ENCODE peak calls at places on chromosomes 16 and 17, in nine cellular contexts. One of them, this sample, is unnamed.

GRCh38 chr17:82231312-82231561 is 2.4 kb downstream of the SLC16A3 start:
- DNase-seq in T-helper 9 cell: no peak
- DNase-seq in iPS-NIHi11: no peak
- DNase-seq in psoas muscle: no peak
- DNase-seq in KBM-7: no peak
- DNase-seq in mesothelial cell of epicardium: no peak
- DNase-seq in AG09309: no peak
- DNase-seq in iris pigment epithelial cell: no peak
- DNase-seq in GM12865: no peak
- DNase-seq in this sample: no peak

GRCh38 chr16:29809850-29810698 is 1.9 kb upstream of the PRRT2 start:
- DNase-seq in T-helper 9 cell: no peak
- DNase-seq in iPS-NIHi11: no peak
- DNase-seq in psoas muscle: no peak
- DNase-seq in KBM-7: peak
- DNase-seq in mesothelial cell of epicardium: no peak
- DNase-seq in AG09309: no peak
- DNase-seq in iris pigment epithelial cell: no peak
- DNase-seq in GM12865: no peak
- DNase-seq in this sample: no peak

GRCh38 chr17:59167571-59168001 is 12.0 kb downstream of the PRR11 start:
- DNase-seq in T-helper 9 cell: no peak
- DNase-seq in iPS-NIHi11: no peak
- DNase-seq in psoas muscle: no peak
- DNase-seq in KBM-7: no peak
- DNase-seq in mesothelial cell of epicardium: no peak
- DNase-seq in AG09309: no peak
- DNase-seq in iris pigment epithelial cell: peak
- DNase-seq in GM12865: no peak
- DNase-seq in this sample: no peak

GRCh38 chr17:47470836-47471235 is 60.1 kb upstream of the NPEPPS start:
- DNase-seq in T-helper 9 cell: no peak
- DNase-seq in iPS-NIHi11: no peak
- DNase-seq in psoas muscle: no peak
- DNase-seq in KBM-7: no peak
- DNase-seq in mesothelial cell of epicardium: no peak
- DNase-seq in AG09309: no peak
- DNase-seq in iris pigment epithelial cell: no peak
- DNase-seq in GM12865: no peak
- DNase-seq in this sample: no peak

GRCh38 chr16:29844575-29845331 is 18.3 kb downstream of the CDIPT start:
- DNase-seq in T-helper 9 cell: no peak
- DNase-seq in iPS-NIHi11: no peak
- DNase-seq in psoas muscle: peak
- DNase-seq in KBM-7: no peak
- DNase-seq in mesothelial cell of epicardium: no peak
- DNase-seq in AG09309: no peak
- DNase-seq in iris pigment epithelial cell: peak
- DNase-seq in GM12865: no peak
- DNase-seq in this sample: no peak

GRCh38 chr16:64983983-64984382 is 137.9 kb downstream of the CDH11 start:
- DNase-seq in T-helper 9 cell: no peak
- DNase-seq in iPS-NIHi11: peak
- DNase-seq in psoas muscle: no peak
- DNase-seq in KBM-7: peak
- DNase-seq in mesothelial cell of epicardium: peak
- DNase-seq in AG09309: peak
- DNase-seq in iris pigment epithelial cell: peak
- DNase-seq in GM12865: peak
- DNase-seq in this sample: peak

GRCh38 chr17:69144621-69145255 is 3.0 kb upstream of the ABCA6 start:
- DNase-seq in T-helper 9 cell: no peak
- DNase-seq in iPS-NIHi11: no peak
- DNase-seq in psoas muscle: no peak
- DNase-seq in KBM-7: no peak
- DNase-seq in mesothelial cell of epicardium: no peak
- DNase-seq in AG09309: no peak
- DNase-seq in iris pigment epithelial cell: no peak
- DNase-seq in GM12865: peak
- DNase-seq in this sample: no peak

GRCh38 chr16:74760007-74760767 is 14.4 kb downstream of the FA2H start:
- DNase-seq in T-helper 9 cell: no peak
- DNase-seq in iPS-NIHi11: no peak
- DNase-seq in psoas muscle: no peak
- DNase-seq in KBM-7: no peak
- DNase-seq in mesothelial cell of epicardium: no peak
- DNase-seq in AG09309: no peak
- DNase-seq in iris pigment epithelial cell: peak
- DNase-seq in GM12865: peak
- DNase-seq in this sample: no peak

GRCh38 chr17:17990282-17990681 is 17.6 kb downstream of the DRC3 start:
- DNase-seq in T-helper 9 cell: no peak
- DNase-seq in iPS-NIHi11: no peak
- DNase-seq in psoas muscle: no peak
- DNase-seq in KBM-7: no peak
- DNase-seq in mesothelial cell of epicardium: no peak
- DNase-seq in AG09309: no peak
- DNase-seq in iris pigment epithelial cell: no peak
- DNase-seq in GM12865: no peak
- DNase-seq in this sample: no peak

GRCh38 chr17:56426901-56427300 is 166.6 kb upstream of the NOG start:
- DNase-seq in T-helper 9 cell: no peak
- DNase-seq in iPS-NIHi11: no peak
- DNase-seq in psoas muscle: no peak
- DNase-seq in KBM-7: no peak
- DNase-seq in mesothelial cell of epicardium: no peak
- DNase-seq in AG09309: no peak
- DNase-seq in iris pigment epithelial cell: no peak
- DNase-seq in GM12865: no peak
- DNase-seq in this sample: no peak

GRCh38 chr17:58325289-58325726 is 3.3 kb downstream of the TSPOAP1 start:
- DNase-seq in T-helper 9 cell: no peak
- DNase-seq in iPS-NIHi11: peak
- DNase-seq in psoas muscle: no peak
- DNase-seq in KBM-7: peak
- DNase-seq in mesothelial cell of epicardium: no peak
- DNase-seq in AG09309: no peak
- DNase-seq in iris pigment epithelial cell: no peak
- DNase-seq in GM12865: peak
- DNase-seq in this sample: no peak

GRCh38 chr16:66619534-66620418 is 15.3 kb downstream of the CMTM3 start:
- DNase-seq in T-helper 9 cell: no peak
- DNase-seq in iPS-NIHi11: no peak
- DNase-seq in psoas muscle: no peak
- DNase-seq in KBM-7: peak
- DNase-seq in mesothelial cell of epicardium: no peak
- DNase-seq in AG09309: no peak
- DNase-seq in iris pigment epithelial cell: peak
- DNase-seq in GM12865: no peak
- DNase-seq in this sample: peak

GRCh38 chr16:85573696-85574641 is 39.2 kb upstream of the GSE1 start:
- DNase-seq in T-helper 9 cell: no peak
- DNase-seq in iPS-NIHi11: no peak
- DNase-seq in psoas muscle: peak
- DNase-seq in KBM-7: peak
- DNase-seq in mesothelial cell of epicardium: peak
- DNase-seq in AG09309: no peak
- DNase-seq in iris pigment epithelial cell: peak
- DNase-seq in GM12865: no peak
- DNase-seq in this sample: no peak

GRCh38 chr17:19306160-19307111 is 56.1 kb downstream of the B9D1 start:
- DNase-seq in T-helper 9 cell: no peak
- DNase-seq in iPS-NIHi11: no peak
- DNase-seq in psoas muscle: no peak
- DNase-seq in KBM-7: peak
- DNase-seq in mesothelial cell of epicardium: no peak
- DNase-seq in AG09309: no peak
- DNase-seq in iris pigment epithelial cell: no peak
- DNase-seq in GM12865: peak
- DNase-seq in this sample: no peak

GRCh38 chr17:21081967-21082366 is 39.2 kb upstream of the USP22 start:
- DNase-seq in T-helper 9 cell: no peak
- DNase-seq in iPS-NIHi11: no peak
- DNase-seq in psoas muscle: no peak
- DNase-seq in KBM-7: no peak
- DNase-seq in mesothelial cell of epicardium: no peak
- DNase-seq in AG09309: no peak
- DNase-seq in iris pigment epithelial cell: no peak
- DNase-seq in GM12865: peak
- DNase-seq in this sample: no peak

GRCh38 chr17:75191584-75191983 is 8.8 kb upstream of the SUMO2 start:
- DNase-seq in T-helper 9 cell: no peak
- DNase-seq in iPS-NIHi11: no peak
- DNase-seq in psoas muscle: no peak
- DNase-seq in KBM-7: peak
- DNase-seq in mesothelial cell of epicardium: no peak
- DNase-seq in AG09309: no peak
- DNase-seq in iris pigment epithelial cell: peak
- DNase-seq in GM12865: no peak
- DNase-seq in this sample: no peak

GRCh38 chr17:82892869-82893565 is 53.2 kb upstream of the ZNF750 start:
- DNase-seq in T-helper 9 cell: peak
- DNase-seq in iPS-NIHi11: peak
- DNase-seq in psoas muscle: no peak
- DNase-seq in KBM-7: no peak
- DNase-seq in mesothelial cell of epicardium: no peak
- DNase-seq in AG09309: no peak
- DNase-seq in iris pigment epithelial cell: no peak
- DNase-seq in GM12865: no peak
- DNase-seq in this sample: no peak

GRCh38 chr16:88697116-88697830 is 8.9 kb downstream of the RNF166 start:
- DNase-seq in T-helper 9 cell: no peak
- DNase-seq in iPS-NIHi11: no peak
- DNase-seq in psoas muscle: no peak
- DNase-seq in KBM-7: no peak
- DNase-seq in mesothelial cell of epicardium: no peak
- DNase-seq in AG09309: no peak
- DNase-seq in iris pigment epithelial cell: no peak
- DNase-seq in GM12865: no peak
- DNase-seq in this sample: no peak

GRCh38 chr16:66899945-66900688 is 18.6 kb downstream of the CDH16 start:
- DNase-seq in T-helper 9 cell: no peak
- DNase-seq in iPS-NIHi11: peak
- DNase-seq in psoas muscle: peak
- DNase-seq in KBM-7: no peak
- DNase-seq in mesothelial cell of epicardium: peak
- DNase-seq in AG09309: no peak
- DNase-seq in iris pigment epithelial cell: peak
- DNase-seq in GM12865: no peak
- DNase-seq in this sample: no peak

GRCh38 chr16:11400076-11400475 is 54.8 kb downstream of the RMI2 start:
- DNase-seq in T-helper 9 cell: no peak
- DNase-seq in iPS-NIHi11: no peak
- DNase-seq in psoas muscle: no peak
- DNase-seq in KBM-7: no peak
- DNase-seq in mesothelial cell of epicardium: no peak
- DNase-seq in AG09309: no peak
- DNase-seq in iris pigment epithelial cell: no peak
- DNase-seq in GM12865: no peak
- DNase-seq in this sample: no peak

GRCh38 chr17:47889734-47890529 is 6.1 kb upstream of the SP2 start:
- DNase-seq in T-helper 9 cell: peak
- DNase-seq in iPS-NIHi11: peak
- DNase-seq in psoas muscle: peak
- DNase-seq in KBM-7: peak
- DNase-seq in mesothelial cell of epicardium: peak
- DNase-seq in AG09309: peak
- DNase-seq in iris pigment epithelial cell: peak
- DNase-seq in GM12865: peak
- DNase-seq in this sample: no peak

GRCh38 chr16:30053376-30054015 is 12.1 kb upstream of the ALDOA start:
- DNase-seq in T-helper 9 cell: no peak
- DNase-seq in iPS-NIHi11: peak
- DNase-seq in psoas muscle: no peak
- DNase-seq in KBM-7: peak
- DNase-seq in mesothelial cell of epicardium: no peak
- DNase-seq in AG09309: no peak
- DNase-seq in iris pigment epithelial cell: peak
- DNase-seq in GM12865: no peak
- DNase-seq in this sample: no peak

GRCh38 chr17:43673516-43674323 is 12.0 kb upstream of the MEOX1 start:
- DNase-seq in T-helper 9 cell: peak
- DNase-seq in iPS-NIHi11: peak
- DNase-seq in psoas muscle: peak
- DNase-seq in KBM-7: peak
- DNase-seq in mesothelial cell of epicardium: peak
- DNase-seq in AG09309: no peak
- DNase-seq in iris pigment epithelial cell: peak
- DNase-seq in GM12865: peak
- DNase-seq in this sample: peak

GRCh38 chr17:64591944-64592343 is 70.2 kb downstream of the SMURF2 start:
- DNase-seq in T-helper 9 cell: no peak
- DNase-seq in iPS-NIHi11: no peak
- DNase-seq in psoas muscle: no peak
- DNase-seq in KBM-7: no peak
- DNase-seq in mesothelial cell of epicardium: no peak
- DNase-seq in AG09309: no peak
- DNase-seq in iris pigment epithelial cell: no peak
- DNase-seq in GM12865: no peak
- DNase-seq in this sample: no peak

GRCh38 chr17:46836500-46836899 is 14.9 kb upstream of the WNT9B start:
- DNase-seq in T-helper 9 cell: no peak
- DNase-seq in iPS-NIHi11: no peak
- DNase-seq in psoas muscle: no peak
- DNase-seq in KBM-7: no peak
- DNase-seq in mesothelial cell of epicardium: no peak
- DNase-seq in AG09309: no peak
- DNase-seq in iris pigment epithelial cell: no peak
- DNase-seq in GM12865: no peak
- DNase-seq in this sample: no peak

GRCh38 chr17:38918129-38918913 is 7.1 kb upstream of the LASP1NB start:
- DNase-seq in T-helper 9 cell: no peak
- DNase-seq in iPS-NIHi11: peak
- DNase-seq in psoas muscle: no peak
- DNase-seq in KBM-7: no peak
- DNase-seq in mesothelial cell of epicardium: no peak
- DNase-seq in AG09309: no peak
- DNase-seq in iris pigment epithelial cell: no peak
- DNase-seq in GM12865: no peak
- DNase-seq in this sample: no peak

GRCh38 chr17:64938925-64939474 is 19.7 kb upstream of the LRRC37A3 start:
- DNase-seq in T-helper 9 cell: peak
- DNase-seq in iPS-NIHi11: peak
- DNase-seq in psoas muscle: peak
- DNase-seq in KBM-7: peak
- DNase-seq in mesothelial cell of epicardium: no peak
- DNase-seq in AG09309: no peak
- DNase-seq in iris pigment epithelial cell: peak
- DNase-seq in GM12865: peak
- DNase-seq in this sample: no peak

GRCh38 chr17:41284043-41284442 is 8.5 kb downstream of the KRTAP9-7 start:
- DNase-seq in T-helper 9 cell: no peak
- DNase-seq in iPS-NIHi11: no peak
- DNase-seq in psoas muscle: no peak
- DNase-seq in KBM-7: no peak
- DNase-seq in mesothelial cell of epicardium: no peak
- DNase-seq in AG09309: peak
- DNase-seq in iris pigment epithelial cell: peak
- DNase-seq in GM12865: no peak
- DNase-seq in this sample: peak

GRCh38 chr17:44005865-44006580 is 1.6 kb downstream of the NAGS start:
- DNase-seq in T-helper 9 cell: peak
- DNase-seq in iPS-NIHi11: peak
- DNase-seq in psoas muscle: peak
- DNase-seq in KBM-7: no peak
- DNase-seq in mesothelial cell of epicardium: no peak
- DNase-seq in AG09309: no peak
- DNase-seq in iris pigment epithelial cell: peak
- DNase-seq in GM12865: no peak
- DNase-seq in this sample: no peak

GRCh38 chr17:64457156-64457555 is 8.2 kb downstream of the MILR1 start:
- DNase-seq in T-helper 9 cell: no peak
- DNase-seq in iPS-NIHi11: no peak
- DNase-seq in psoas muscle: no peak
- DNase-seq in KBM-7: no peak
- DNase-seq in mesothelial cell of epicardium: no peak
- DNase-seq in AG09309: no peak
- DNase-seq in iris pigment epithelial cell: peak
- DNase-seq in GM12865: peak
- DNase-seq in this sample: no peak

GRCh38 chr17:52134641-52135040 is 23.9 kb downstream of the CA10 start:
- DNase-seq in T-helper 9 cell: no peak
- DNase-seq in iPS-NIHi11: no peak
- DNase-seq in psoas muscle: no peak
- DNase-seq in KBM-7: no peak
- DNase-seq in mesothelial cell of epicardium: no peak
- DNase-seq in AG09309: no peak
- DNase-seq in iris pigment epithelial cell: no peak
- DNase-seq in GM12865: no peak
- DNase-seq in this sample: no peak

This sample was measured in GM04504.